ENCODE peak calls at places on chromosome 2, in five cellular contexts. J, K, V, M and W are unnamed samples.

GRCh38 chr2:217249490-217250451 is 389.9 kb upstream of the TNP1 start:
- DNase-seq in M (peak; percentile 93), J (no peak), V (no peak), K (no peak), W (no peak)

GRCh38 chr2:240735476-240735875 is 43.8 kb downstream of the AQP12A start:
- DNase-seq in V (no peak), J (no peak), M (no peak), K (no peak), W (no peak)

GRCh38 chr2:159497256-159497655 is 119.1 kb downstream of the BAZ2B start:
- DNase-seq in K (peak; percentile 83), J (no peak), V (no peak), M (peak; percentile 80), W (peak; percentile 24)

GRCh38 chr2:41414486-41415230 is 633.2 kb upstream of the PKDCC start:
- DNase-seq in K (peak; percentile 67), V (no peak), J (no peak), M (peak; percentile 20), W (peak; percentile 52)

GRCh38 chr2:80515961-80516360 is 211.4 kb upstream of the LRRTM1 start:
- DNase-seq in V (no peak), M (no peak), J (no peak), K (no peak), W (no peak)

GRCh38 chr2:42112418-42112817 is 56.7 kb upstream of the EML4 start:
- DNase-seq in K (no peak), M (no peak), J (no peak), V (no peak), W (no peak)

GRCh38 chr2:239167011-239167673 is 233.7 kb downstream of the HDAC4 start:
- DNase-seq in J (no peak), V (no peak), M (no peak), K (no peak), W (no peak)

GRCh38 chr2:241692448-241692847 is 5.8 kb upstream of the DTYMK start:
- DNase-seq in M (peak; percentile 62), J (no peak), K (peak; percentile 33), V (no peak), W (no peak)

GRCh38 chr2:26988165-26988879 is 17.9 kb downstream of the MAPRE3 start:
- DNase-seq in M (peak; percentile 66), V (no peak), J (no peak), K (peak; percentile 43), W (no peak)

GRCh38 chr2:11030909-11031308 is 119.2 kb downstream of the KCNF1 start:
- DNase-seq in J (no peak), K (no peak), V (no peak), M (no peak), W (no peak)

GRCh38 chr2:120684691-120685402 is 50.8 kb upstream of the GLI2 start:
- DNase-seq in M (peak; percentile 41), J (no peak), V (no peak), K (no peak), W (no peak)

GRCh38 chr2:84231474-84231873 is 227.6 kb downstream of the SUCLG1 start:
- DNase-seq in K (no peak), V (no peak), J (no peak), M (no peak), W (no peak)

GRCh38 chr2:229980440-229981184 is 58.3 kb downstream of the FBXO36 start:
- DNase-seq in J (peak; percentile 7), V (peak; percentile 5), K (peak; percentile 53), M (peak; percentile 39), W (peak; percentile 6)

GRCh38 chr2:133788391-133788790 is 220.1 kb upstream of the NCKAP5 start:
- DNase-seq in V (no peak), M (no peak), K (no peak), J (no peak), W (no peak)